ENCODE peak calls at places on chromosomes 13 and 19, in ten cellular contexts. A is testis, J is uterus, B is IMR-90, P is heart left ventricle, Y is lower leg skin, E is breast epithelium, R is A549, W is Peyer's patch, S is adrenal gland. G is an unnamed sample.

GRCh38 chr13:113527272-113527958 is 36.9 kb upstream of the DCUN1D2 start:
- DNase-seq in P (no peak), J (no peak), A (no peak), B (no peak), W (no peak), S (peak; percentile 20), Y (peak; percentile 40), R (no peak), E (peak; percentile 30), G (no peak)

GRCh38 chr19:15911599-15912237 is 13.8 kb upstream of the CYP4F2 start:
- DNase-seq in A (no peak), J (no peak), E (no peak), S (no peak), Y (no peak), B (no peak), P (no peak), R (no peak), W (peak; percentile 45), G (no peak)

GRCh38 chr13:41554626-41555386 is 97.5 kb downstream of the RGCC start:
- DNase-seq in A (no peak), R (no peak), J (no peak), B (no peak), S (no peak), W (no peak), P (no peak), Y (no peak), E (no peak), G (no peak)

GRCh38 chr13:27783111-27783510 is 9.2 kb upstream of the GSX1 start:
- DNase-seq in J (no peak), S (peak; percentile 56), W (no peak), Y (peak; percentile 71), A (peak; percentile 32), E (no peak), P (no peak), R (peak; percentile 9), B (peak; percentile 8), G (no peak)

GRCh38 chr19:46715620-46716012 is 1.3 kb downstream of the PRKD2 start:
- DNase-seq in R (no peak), E (no peak), Y (no peak), B (no peak), A (no peak), S (no peak), W (no peak), P (no peak), J (no peak), G (no peak)

GRCh38 chr13:20326809-20327208 is 94.7 kb upstream of the GJB6 start:
- DNase-seq in W (no peak), P (no peak), A (no peak), R (no peak), S (no peak), Y (no peak), E (no peak), J (no peak), B (no peak), G (no peak)

GRCh38 chr19:32480321-32480720 is 74.8 kb downstream of the DPY19L3 start:
- DNase-seq in S (no peak), J (no peak), W (no peak), P (no peak), Y (no peak), R (no peak), A (no peak), B (no peak), E (no peak), G (no peak)

GRCh38 chr19:48815870-48816501 is 5.2 kb upstream of the BCAT2 start:
- DNase-seq in Y (no peak), W (no peak), S (peak; percentile 90), A (peak; percentile 43), R (peak; percentile 81), B (peak; percentile 43), P (no peak), J (no peak), E (no peak), G (no peak)

GRCh38 chr13:111263566-111263965 is 56.9 kb upstream of the TEX29 start:
- DNase-seq in R (no peak), B (no peak), S (no peak), Y (no peak), W (no peak), J (no peak), E (no peak), A (no peak), P (no peak), G (no peak)

GRCh38 chr13:111265006-111265700 is 55.3 kb upstream of the TEX29 start:
- DNase-seq in J (no peak), B (no peak), Y (no peak), A (no peak), W (no peak), P (no peak), S (no peak), E (no peak), R (no peak), G (no peak)

GRCh38 chr13:111267784-111268183 is 52.7 kb upstream of the TEX29 start:
- DNase-seq in J (no peak), W (no peak), R (no peak), Y (no peak), A (no peak), S (no peak), B (peak; percentile 78), P (no peak), E (no peak), G (no peak)

GRCh38 chr13:111267205-111267604 is 53.2 kb upstream of the TEX29 start:
- DNase-seq in W (no peak), E (no peak), P (no peak), A (no peak), Y (no peak), R (no peak), S (no peak), B (no peak), J (no peak), G (no peak)

GRCh38 chr13:111265701-111266035 is 54.8 kb upstream of the TEX29 start:
- DNase-seq in B (no peak), P (no peak), S (no peak), W (no peak), Y (no peak), R (no peak), E (no peak), J (no peak), A (no peak), G (no peak)
- TF ChIP-seq POLR2A in B (no peak), P (no peak), S (no peak), W (no peak), Y (no peak), R (no peak), E (no peak), J (no peak), A (no peak), G (no peak)

DNA sequence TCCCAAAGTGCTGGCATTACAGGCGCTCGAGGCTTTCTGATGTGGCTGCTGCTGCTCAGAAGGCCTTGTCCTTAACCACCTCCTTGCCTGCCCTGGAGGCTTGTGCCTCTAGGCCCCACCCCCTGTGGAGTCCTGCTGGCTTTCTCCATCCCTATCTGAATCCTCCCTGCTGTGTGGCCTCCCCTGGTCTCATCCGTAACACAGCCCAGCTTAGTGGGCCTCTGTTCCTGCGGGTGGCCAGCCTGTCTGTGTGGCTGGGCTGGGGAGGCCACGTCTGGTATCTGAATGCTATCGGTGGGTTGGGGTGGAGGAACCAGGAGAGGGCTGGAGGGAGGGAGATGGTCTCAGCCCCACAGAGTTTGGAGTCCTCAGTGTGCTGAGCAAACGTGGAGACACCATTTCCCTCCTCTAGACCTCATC is 4.7 kb downstream of the RPL28 start:
- DNase-seq in E (no peak), B (no peak), Y (no peak), A (no peak), P (no peak), W (no peak), S (no peak), R (no peak), J (no peak), G (no peak)
- TF ChIP-seq POLR2A in E (no peak), B (no peak), Y (no peak), A (no peak), P (no peak), W (no peak), S (no peak), R (no peak), J (no peak), G (peak; percentile 64)

GRCh38 chr19:10835089-10835753 is 791 bp downstream of the TMED1 start:
- DNase-seq in S (peak; percentile 75), B (no peak), J (no peak), W (peak; percentile 71), E (no peak), P (no peak), Y (peak; percentile 89), R (no peak), A (peak; percentile 45), G (no peak)

GRCh38 chr19:10835754-10836477 is at the start of gene TMED1:
- DNase-seq in J (peak; percentile 99), E (peak; percentile 100), R (peak; percentile 99), S (peak; percentile 100), W (peak; percentile 99), P (peak; percentile 99), B (peak; percentile 98), A (peak; percentile 100), Y (peak; percentile 100), G (peak; percentile 96)

GRCh38 chr19:10839071-10840050 is 3.3 kb upstream of the TMED1 start:
- DNase-seq in E (no peak), A (no peak), W (no peak), J (no peak), P (no peak), S (no peak), Y (no peak), R (no peak), B (no peak), G (no peak)

GRCh38 chr19:10838377-10838776 is 2.4 kb upstream of the TMED1 start:
- DNase-seq in E (no peak), S (no peak), W (no peak), Y (no peak), A (no peak), P (no peak), B (no peak), J (no peak), R (no peak), G (no peak)

DNA sequence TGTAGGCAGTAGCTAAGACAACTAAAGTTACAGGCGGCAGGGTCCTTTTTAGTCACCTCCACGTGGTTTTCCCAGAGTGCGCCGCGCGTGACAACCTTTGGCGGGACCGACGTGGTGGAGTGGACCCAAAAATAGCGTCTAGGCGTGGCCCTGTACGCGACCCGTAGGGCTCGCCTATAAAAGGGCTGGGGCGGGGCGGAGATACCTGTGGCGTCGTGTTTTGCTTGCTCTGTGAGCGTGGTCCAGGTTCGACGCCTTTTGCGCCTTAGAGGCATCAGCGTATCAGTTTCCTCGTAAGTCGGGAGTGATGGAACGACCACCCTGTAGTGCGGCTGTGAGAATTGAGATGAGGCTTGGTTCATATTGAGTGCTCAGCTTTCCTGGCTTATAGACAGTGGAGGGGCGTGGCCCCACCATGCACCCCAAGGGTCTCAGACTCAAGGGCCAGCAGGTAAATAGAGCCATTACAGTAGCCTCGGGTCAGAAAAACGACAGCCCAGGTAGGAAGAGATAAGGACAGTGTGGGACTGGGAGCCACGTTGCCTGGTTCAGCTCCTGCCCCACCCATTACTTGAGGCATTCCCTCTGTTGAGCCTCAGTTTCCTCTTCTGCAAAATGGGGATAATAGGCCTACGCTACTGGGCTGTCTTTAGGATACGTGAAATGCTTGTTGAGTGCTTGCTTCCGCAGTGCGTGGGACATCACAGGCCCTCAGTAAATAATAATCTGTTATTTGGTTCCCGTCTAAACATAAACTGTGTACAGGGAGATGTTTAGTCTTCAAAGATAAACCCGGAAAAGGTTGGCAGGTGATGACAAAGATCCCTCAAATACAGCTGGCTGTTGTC is 690 bp upstream of the TMED1 start:
- DNase-seq in R (peak; percentile 93), E (peak; percentile 76), S (peak; percentile 93), J (peak; percentile 82), W (peak; percentile 86), B (no peak), A (peak; percentile 92), P (peak; percentile 86), Y (peak; percentile 96), G (no peak)
- TF ChIP-seq POLR2A in R (peak; percentile 14), E (no peak), S (no peak), J (no peak), W (no peak), B (no peak), A (no peak), P (no peak), Y (no peak), G (no peak)

GRCh38 chr13:45700971-45701900 is 884 bp upstream of the CBY2 start:
- DNase-seq in B (no peak), A (peak; percentile 53), Y (no peak), E (no peak), W (no peak), P (no peak), S (no peak), R (no peak), J (no peak), G (no peak)
- TF ChIP-seq POLR2A in B (no peak), A (no peak), Y (no peak), E (no peak), W (no peak), P (no peak), S (no peak), R (no peak), J (no peak), G (no peak)